ENCODE peak calls at places on chromosomes 16 and 17, in ten cellular contexts. One of them, this sample, is unnamed.

GRCh38 chr16:1932050-1933028 is 10.7 kb downstream of the MSRB1 start:
- DNase-seq in RCC 7860: no peak
- DNase-seq in stimulated activated CD8-positive, alpha-beta memory T cell treated with anti-CD3 and anti-CD28 coated beads, Interleukin-4, amount 100 ng/mL, for 24 hours: no peak
- DNase-seq in NT2/D1: no peak
- DNase-seq in hepatic stellate cell: no peak
- DNase-seq in Ammon's horn: no peak
- DNase-seq in CD4-positive, alpha-beta T cell: no peak
- DNase-seq in NCI-H345: no peak
- DNase-seq in NCI-H2029 treated with DMSO at 0.1 percent for 48 hours: peak; percentile 10
- DNase-seq in endothelial cell: no peak
- DNase-seq in this sample: no peak

GRCh38 chr16:77172964-77173363 is 18.0 kb upstream of the MON1B start:
- DNase-seq in RCC 7860: no peak
- DNase-seq in NCI-H345: no peak
- DNase-seq in NT2/D1: no peak
- DNase-seq in endothelial cell: no peak
- DNase-seq in stimulated activated CD8-positive, alpha-beta memory T cell treated with anti-CD3 and anti-CD28 coated beads, Interleukin-4, amount 100 ng/mL, for 24 hours: no peak
- DNase-seq in Ammon's horn: no peak
- DNase-seq in hepatic stellate cell: no peak
- DNase-seq in NCI-H2029 treated with DMSO at 0.1 percent for 48 hours: no peak
- DNase-seq in CD4-positive, alpha-beta T cell: no peak
- DNase-seq in this sample: no peak

GRCh38 chr17:57552114-57552601 is 192.9 kb downstream of the CCDC182 start:
- DNase-seq in RCC 7860: no peak
- DNase-seq in hepatic stellate cell: peak; percentile 47
- DNase-seq in CD4-positive, alpha-beta T cell: no peak
- DNase-seq in NCI-H2029 treated with DMSO at 0.1 percent for 48 hours: no peak
- DNase-seq in endothelial cell: peak; percentile 61
- DNase-seq in NCI-H345: no peak
- DNase-seq in NT2/D1: no peak
- DNase-seq in Ammon's horn: peak; percentile 66
- DNase-seq in stimulated activated CD8-positive, alpha-beta memory T cell treated with anti-CD3 and anti-CD28 coated beads, Interleukin-4, amount 100 ng/mL, for 24 hours: no peak
- DNase-seq in this sample: no peak

GRCh38 chr16:78809535-78809934 is 710.1 kb downstream of the WWOX start:
- DNase-seq in NCI-H2029 treated with DMSO at 0.1 percent for 48 hours: no peak
- DNase-seq in endothelial cell: peak; percentile 19
- DNase-seq in stimulated activated CD8-positive, alpha-beta memory T cell treated with anti-CD3 and anti-CD28 coated beads, Interleukin-4, amount 100 ng/mL, for 24 hours: no peak
- DNase-seq in hepatic stellate cell: no peak
- DNase-seq in RCC 7860: no peak
- DNase-seq in Ammon's horn: no peak
- DNase-seq in NT2/D1: no peak
- DNase-seq in NCI-H345: no peak
- DNase-seq in CD4-positive, alpha-beta T cell: no peak
- DNase-seq in this sample: no peak

GRCh38 chr17:29643817-29644160 is 21.1 kb upstream of the CORO6 start:
- DNase-seq in endothelial cell: no peak
- DNase-seq in stimulated activated CD8-positive, alpha-beta memory T cell treated with anti-CD3 and anti-CD28 coated beads, Interleukin-4, amount 100 ng/mL, for 24 hours: no peak
- DNase-seq in hepatic stellate cell: no peak
- DNase-seq in RCC 7860: no peak
- DNase-seq in Ammon's horn: no peak
- DNase-seq in CD4-positive, alpha-beta T cell: no peak
- DNase-seq in NCI-H345: no peak
- DNase-seq in NT2/D1: no peak
- DNase-seq in NCI-H2029 treated with DMSO at 0.1 percent for 48 hours: no peak
- DNase-seq in this sample: no peak

GRCh38 chr16:84560269-84560668 is 55.8 kb upstream of the MEAK7 start:
- DNase-seq in NT2/D1: no peak
- DNase-seq in endothelial cell: no peak
- DNase-seq in NCI-H2029 treated with DMSO at 0.1 percent for 48 hours: no peak
- DNase-seq in Ammon's horn: no peak
- DNase-seq in stimulated activated CD8-positive, alpha-beta memory T cell treated with anti-CD3 and anti-CD28 coated beads, Interleukin-4, amount 100 ng/mL, for 24 hours: no peak
- DNase-seq in CD4-positive, alpha-beta T cell: no peak
- DNase-seq in NCI-H345: no peak
- DNase-seq in hepatic stellate cell: no peak
- DNase-seq in RCC 7860: no peak
- DNase-seq in this sample: no peak

GRCh38 chr17:48162946-48163506 is 55.5 kb downstream of the SNX11 start:
- DNase-seq in CD4-positive, alpha-beta T cell: no peak
- DNase-seq in endothelial cell: no peak
- DNase-seq in Ammon's horn: no peak
- DNase-seq in NT2/D1: no peak
- DNase-seq in hepatic stellate cell: no peak
- DNase-seq in NCI-H345: no peak
- DNase-seq in RCC 7860: no peak
- DNase-seq in stimulated activated CD8-positive, alpha-beta memory T cell treated with anti-CD3 and anti-CD28 coated beads, Interleukin-4, amount 100 ng/mL, for 24 hours: no peak
- DNase-seq in NCI-H2029 treated with DMSO at 0.1 percent for 48 hours: no peak
- DNase-seq in this sample: no peak

GRCh38 chr17:65183736-65184135 is 46.6 kb downstream of the RGS9 start:
- DNase-seq in hepatic stellate cell: peak; percentile 57
- DNase-seq in NT2/D1: peak; percentile 74
- DNase-seq in endothelial cell: peak; percentile 41
- DNase-seq in stimulated activated CD8-positive, alpha-beta memory T cell treated with anti-CD3 and anti-CD28 coated beads, Interleukin-4, amount 100 ng/mL, for 24 hours: no peak
- DNase-seq in RCC 7860: peak; percentile 60
- DNase-seq in Ammon's horn: no peak
- DNase-seq in CD4-positive, alpha-beta T cell: no peak
- DNase-seq in NCI-H2029 treated with DMSO at 0.1 percent for 48 hours: no peak
- DNase-seq in NCI-H345: no peak
- DNase-seq in this sample: no peak

GRCh38 chr16:66487580-66488235 is 60.6 kb downstream of the BEAN1 start:
- DNase-seq in endothelial cell: no peak
- DNase-seq in Ammon's horn: no peak
- DNase-seq in NT2/D1: no peak
- DNase-seq in hepatic stellate cell: no peak
- DNase-seq in NCI-H2029 treated with DMSO at 0.1 percent for 48 hours: no peak
- DNase-seq in CD4-positive, alpha-beta T cell: peak; percentile 25
- DNase-seq in RCC 7860: no peak
- DNase-seq in NCI-H345: no peak
- DNase-seq in stimulated activated CD8-positive, alpha-beta memory T cell treated with anti-CD3 and anti-CD28 coated beads, Interleukin-4, amount 100 ng/mL, for 24 hours: no peak
- DNase-seq in this sample: no peak

GRCh38 chr16:2474877-2475412 is at the start of gene TBC1D24:
- DNase-seq in RCC 7860: peak; percentile 63
- DNase-seq in NT2/D1: peak; percentile 66
- DNase-seq in stimulated activated CD8-positive, alpha-beta memory T cell treated with anti-CD3 and anti-CD28 coated beads, Interleukin-4, amount 100 ng/mL, for 24 hours: peak; percentile 77
- DNase-seq in Ammon's horn: peak; percentile 85
- DNase-seq in NCI-H2029 treated with DMSO at 0.1 percent for 48 hours: no peak
- DNase-seq in hepatic stellate cell: peak; percentile 100
- DNase-seq in endothelial cell: peak; percentile 92
- DNase-seq in CD4-positive, alpha-beta T cell: peak; percentile 79
- DNase-seq in NCI-H345: peak; percentile 89
- DNase-seq in this sample: peak; percentile 50

GRCh38 chr16:47873434-47873833 is 282.4 kb downstream of the ABCC12 start:
- DNase-seq in stimulated activated CD8-positive, alpha-beta memory T cell treated with anti-CD3 and anti-CD28 coated beads, Interleukin-4, amount 100 ng/mL, for 24 hours: no peak
- DNase-seq in endothelial cell: no peak
- DNase-seq in RCC 7860: no peak
- DNase-seq in NCI-H345: no peak
- DNase-seq in NCI-H2029 treated with DMSO at 0.1 percent for 48 hours: no peak
- DNase-seq in Ammon's horn: no peak
- DNase-seq in CD4-positive, alpha-beta T cell: no peak
- DNase-seq in NT2/D1: no peak
- DNase-seq in hepatic stellate cell: no peak
- DNase-seq in this sample: no peak

GRCh38 chr17:79478841-79479240 is 132.0 kb downstream of the RBFOX3 start:
- DNase-seq in RCC 7860: no peak
- DNase-seq in Ammon's horn: no peak
- DNase-seq in NCI-H345: no peak
- DNase-seq in CD4-positive, alpha-beta T cell: no peak
- DNase-seq in NCI-H2029 treated with DMSO at 0.1 percent for 48 hours: no peak
- DNase-seq in hepatic stellate cell: no peak
- DNase-seq in stimulated activated CD8-positive, alpha-beta memory T cell treated with anti-CD3 and anti-CD28 coated beads, Interleukin-4, amount 100 ng/mL, for 24 hours: no peak
- DNase-seq in endothelial cell: no peak
- DNase-seq in NT2/D1: no peak
- DNase-seq in this sample: no peak

GRCh38 chr17:83010323-83011200 is 68.8 kb upstream of the METRNL start:
- DNase-seq in NT2/D1: no peak
- DNase-seq in hepatic stellate cell: no peak
- DNase-seq in Ammon's horn: no peak
- DNase-seq in CD4-positive, alpha-beta T cell: no peak
- DNase-seq in NCI-H345: no peak
- DNase-seq in NCI-H2029 treated with DMSO at 0.1 percent for 48 hours: no peak
- DNase-seq in RCC 7860: no peak
- DNase-seq in endothelial cell: no peak
- DNase-seq in stimulated activated CD8-positive, alpha-beta memory T cell treated with anti-CD3 and anti-CD28 coated beads, Interleukin-4, amount 100 ng/mL, for 24 hours: no peak
- DNase-seq in this sample: no peak

GRCh38 chr17:17693253-17693954 is 12.1 kb downstream of the RAI1 start:
- DNase-seq in NCI-H2029 treated with DMSO at 0.1 percent for 48 hours: peak; percentile 70
- DNase-seq in CD4-positive, alpha-beta T cell: no peak
- DNase-seq in Ammon's horn: peak; percentile 87
- DNase-seq in hepatic stellate cell: no peak
- DNase-seq in RCC 7860: peak; percentile 33
- DNase-seq in NCI-H345: peak; percentile 73
- DNase-seq in endothelial cell: peak; percentile 62
- DNase-seq in stimulated activated CD8-positive, alpha-beta memory T cell treated with anti-CD3 and anti-CD28 coated beads, Interleukin-4, amount 100 ng/mL, for 24 hours: no peak
- DNase-seq in NT2/D1: no peak
- DNase-seq in this sample: no peak

GRCh38 chr17:81868674-81869220 is 2.4 kb downstream of the ARHGDIA start:
- DNase-seq in stimulated activated CD8-positive, alpha-beta memory T cell treated with anti-CD3 and anti-CD28 coated beads, Interleukin-4, amount 100 ng/mL, for 24 hours: no peak
- DNase-seq in NCI-H2029 treated with DMSO at 0.1 percent for 48 hours: no peak
- DNase-seq in CD4-positive, alpha-beta T cell: no peak
- DNase-seq in NCI-H345: no peak
- DNase-seq in endothelial cell: no peak
- DNase-seq in Ammon's horn: no peak
- DNase-seq in hepatic stellate cell: peak; percentile 83
- DNase-seq in NT2/D1: no peak
- DNase-seq in RCC 7860: peak; percentile 77
- DNase-seq in this sample: peak; percentile 84

GRCh38 chr17:7223375-7223774 is 3.6 kb downstream of the ACADVL start:
- DNase-seq in NCI-H2029 treated with DMSO at 0.1 percent for 48 hours: no peak
- DNase-seq in NCI-H345: no peak
- DNase-seq in endothelial cell: no peak
- DNase-seq in hepatic stellate cell: no peak
- DNase-seq in NT2/D1: no peak
- DNase-seq in RCC 7860: no peak
- DNase-seq in stimulated activated CD8-positive, alpha-beta memory T cell treated with anti-CD3 and anti-CD28 coated beads, Interleukin-4, amount 100 ng/mL, for 24 hours: no peak
- DNase-seq in CD4-positive, alpha-beta T cell: no peak
- DNase-seq in Ammon's horn: no peak
- DNase-seq in this sample: no peak

GRCh38 chr17:34644941-34645550 is 65.7 kb downstream of the TMEM132E start:
- DNase-seq in stimulated activated CD8-positive, alpha-beta memory T cell treated with anti-CD3 and anti-CD28 coated beads, Interleukin-4, amount 100 ng/mL, for 24 hours: no peak
- DNase-seq in Ammon's horn: no peak
- DNase-seq in endothelial cell: no peak
- DNase-seq in NCI-H345: peak; percentile 19
- DNase-seq in hepatic stellate cell: no peak
- DNase-seq in NT2/D1: no peak
- DNase-seq in CD4-positive, alpha-beta T cell: no peak
- DNase-seq in RCC 7860: no peak
- DNase-seq in NCI-H2029 treated with DMSO at 0.1 percent for 48 hours: no peak
- DNase-seq in this sample: no peak

GRCh38 chr16:495127-495748 is 32.3 kb upstream of the CAPN15 start:
- DNase-seq in NCI-H345: peak; percentile 15
- DNase-seq in NT2/D1: peak; percentile 63
- DNase-seq in Ammon's horn: no peak
- DNase-seq in endothelial cell: peak; percentile 61
- DNase-seq in hepatic stellate cell: peak; percentile 77
- DNase-seq in stimulated activated CD8-positive, alpha-beta memory T cell treated with anti-CD3 and anti-CD28 coated beads, Interleukin-4, amount 100 ng/mL, for 24 hours: no peak
- DNase-seq in RCC 7860: peak; percentile 15
- DNase-seq in NCI-H2029 treated with DMSO at 0.1 percent for 48 hours: no peak
- DNase-seq in CD4-positive, alpha-beta T cell: no peak
- DNase-seq in this sample: no peak

GRCh38 chr17:16649585-16649984 is 4.1 kb downstream of the ZNF624 start:
- DNase-seq in hepatic stellate cell: no peak
- DNase-seq in NT2/D1: no peak
- DNase-seq in endothelial cell: no peak
- DNase-seq in NCI-H345: no peak
- DNase-seq in stimulated activated CD8-positive, alpha-beta memory T cell treated with anti-CD3 and anti-CD28 coated beads, Interleukin-4, amount 100 ng/mL, for 24 hours: no peak
- DNase-seq in CD4-positive, alpha-beta T cell: no peak
- DNase-seq in Ammon's horn: no peak
- DNase-seq in NCI-H2029 treated with DMSO at 0.1 percent for 48 hours: no peak
- DNase-seq in RCC 7860: no peak
- DNase-seq in this sample: no peak

GRCh38 chr17:81438688-81439087 is 43.4 kb downstream of the BAHCC1 start:
- DNase-seq in hepatic stellate cell: no peak
- DNase-seq in Ammon's horn: no peak
- DNase-seq in stimulated activated CD8-positive, alpha-beta memory T cell treated with anti-CD3 and anti-CD28 coated beads, Interleukin-4, amount 100 ng/mL, for 24 hours: no peak
- DNase-seq in CD4-positive, alpha-beta T cell: no peak
- DNase-seq in NCI-H2029 treated with DMSO at 0.1 percent for 48 hours: no peak
- DNase-seq in NT2/D1: no peak
- DNase-seq in RCC 7860: no peak
- DNase-seq in endothelial cell: no peak
- DNase-seq in NCI-H345: no peak
- DNase-seq in this sample: no peak

GRCh38 chr16:89530401-89531381 is 22.5 kb downstream of the SPG7 start:
- DNase-seq in NCI-H2029 treated with DMSO at 0.1 percent for 48 hours: no peak
- DNase-seq in hepatic stellate cell: no peak
- DNase-seq in CD4-positive, alpha-beta T cell: no peak
- DNase-seq in stimulated activated CD8-positive, alpha-beta memory T cell treated with anti-CD3 and anti-CD28 coated beads, Interleukin-4, amount 100 ng/mL, for 24 hours: no peak
- DNase-seq in Ammon's horn: no peak
- DNase-seq in endothelial cell: no peak
- DNase-seq in NT2/D1: no peak
- DNase-seq in NCI-H345: no peak
- DNase-seq in RCC 7860: no peak
- DNase-seq in this sample: no peak

GRCh38 chr17:33057564-33057963 is 65.9 kb downstream of the SPACA3 start:
- DNase-seq in stimulated activated CD8-positive, alpha-beta memory T cell treated with anti-CD3 and anti-CD28 coated beads, Interleukin-4, amount 100 ng/mL, for 24 hours: no peak
- DNase-seq in NT2/D1: no peak
- DNase-seq in CD4-positive, alpha-beta T cell: no peak
- DNase-seq in hepatic stellate cell: no peak
- DNase-seq in RCC 7860: peak; percentile 26
- DNase-seq in NCI-H2029 treated with DMSO at 0.1 percent for 48 hours: no peak
- DNase-seq in endothelial cell: no peak
- DNase-seq in NCI-H345: no peak
- DNase-seq in Ammon's horn: no peak
- DNase-seq in this sample: no peak

GRCh38 chr17:79777166-79777843 is 643 bp upstream of the CBX2 start:
- DNase-seq in stimulated activated CD8-positive, alpha-beta memory T cell treated with anti-CD3 and anti-CD28 coated beads, Interleukin-4, amount 100 ng/mL, for 24 hours: no peak
- DNase-seq in endothelial cell: peak; percentile 80
- DNase-seq in Ammon's horn: peak; percentile 61
- DNase-seq in NT2/D1: peak; percentile 49
- DNase-seq in NCI-H345: no peak
- DNase-seq in hepatic stellate cell: peak; percentile 53
- DNase-seq in NCI-H2029 treated with DMSO at 0.1 percent for 48 hours: no peak
- DNase-seq in RCC 7860: peak; percentile 21
- DNase-seq in CD4-positive, alpha-beta T cell: no peak
- DNase-seq in this sample: peak; percentile 29

GRCh38 chr17:1710807-1711553 is 803 bp upstream of the TLCD2 start:
- DNase-seq in RCC 7860: no peak
- DNase-seq in Ammon's horn: no peak
- DNase-seq in NCI-H345: no peak
- DNase-seq in endothelial cell: no peak
- DNase-seq in NCI-H2029 treated with DMSO at 0.1 percent for 48 hours: no peak
- DNase-seq in hepatic stellate cell: no peak
- DNase-seq in stimulated activated CD8-positive, alpha-beta memory T cell treated with anti-CD3 and anti-CD28 coated beads, Interleukin-4, amount 100 ng/mL, for 24 hours: no peak
- DNase-seq in NT2/D1: no peak
- DNase-seq in CD4-positive, alpha-beta T cell: no peak
- DNase-seq in this sample: no peak

GRCh38 chr17:71885662-71886061 is 235.2 kb upstream of the SOX9 start:
- DNase-seq in CD4-positive, alpha-beta T cell: no peak
- DNase-seq in NCI-H345: no peak
- DNase-seq in RCC 7860: no peak
- DNase-seq in Ammon's horn: no peak
- DNase-seq in NCI-H2029 treated with DMSO at 0.1 percent for 48 hours: no peak
- DNase-seq in stimulated activated CD8-positive, alpha-beta memory T cell treated with anti-CD3 and anti-CD28 coated beads, Interleukin-4, amount 100 ng/mL, for 24 hours: no peak
- DNase-seq in endothelial cell: no peak
- DNase-seq in hepatic stellate cell: no peak
- DNase-seq in NT2/D1: no peak
- DNase-seq in this sample: no peak

This sample was measured in HCT116.